ENCODE peak calls at places on chromosomes 3 and 15, in six cellular contexts. P is glutamatergic neuron; O is Kasumi-1; V is epithelial cell of proximal tubule; M is fibroblast of lung; T is stimulated activated CD4-positive, alpha-beta T cell treated with anti-CD3 and anti-CD28 coated beads, Interleukin-4, amount 100 ng/mL, for 24 hours. D is an unnamed sample.

GRCh38 chr3:57530071-57530608 is 14.0 kb downstream of the DNAH12 start:
- DNase-seq in P (no peak), O (no peak), V (no peak), M (peak; percentile 19), T (no peak), D (no peak)

GRCh38 chr15:96245252-96245651 is 85.2 kb upstream of the NR2F2 start:
- DNase-seq in P (no peak), O (no peak), V (no peak), M (no peak), T (no peak), D (no peak)

GRCh38 chr15:92452143-92452542 is 58.5 kb downstream of the ST8SIA2 start:
- DNase-seq in P (no peak), O (no peak), V (no peak), M (peak; percentile 15), T (no peak), D (no peak)

GRCh38 chr15:59157840-59158700 is 48.6 kb upstream of the LDHAL6B start:
- DNase-seq in P (no peak), O (no peak), V (no peak), M (no peak), T (no peak), D (no peak)

GRCh38 chr3:104556372-104557078 is 810.2 kb upstream of the ALCAM start:
- DNase-seq in P (no peak), O (peak; percentile 87), V (no peak), M (peak; percentile 44), T (no peak), D (no peak)

GRCh38 chr3:55885721-55886120 is 398.6 kb upstream of the WNT5A start:
- DNase-seq in P (no peak), O (no peak), V (peak; percentile 13), M (peak; percentile 74), T (no peak), D (no peak)

GRCh38 chr3:105788548-105789036 is 80.2 kb downstream of the CBLB start:
- DNase-seq in P (no peak), O (no peak), V (no peak), M (peak; percentile 53), T (no peak), D (no peak)

GRCh38 chr3:158109804-158110657 is at the start of gene RSRC1:
- DNase-seq in P (peak; percentile 93), O (peak; percentile 93), V (peak; percentile 47), M (peak; percentile 92), T (peak; percentile 81), D (peak; percentile 93)

GRCh38 chr3:56923546-56924224 is 121.9 kb upstream of the ARHGEF3 start:
- DNase-seq in P (no peak), O (no peak), V (peak; percentile 50), M (peak; percentile 41), T (peak; percentile 48), D (no peak)

GRCh38 chr15:95325763-95326688 is 1004.5 kb upstream of the NR2F2 start:
- DNase-seq in P (no peak), O (no peak), V (no peak), M (peak; percentile 25), T (no peak), D (no peak)

GRCh38 chr3:78029775-78030174 is 989.9 kb downstream of the ROBO2 start:
- DNase-seq in P (no peak), O (no peak), V (no peak), M (no peak), T (no peak), D (no peak)

GRCh38 chr3:15185404-15185803 is 20.6 kb upstream of the CAPN7 start:
- DNase-seq in P (no peak), O (no peak), V (no peak), M (no peak), T (no peak), D (no peak)

GRCh38 chr3:159899198-159899597 is 89.4 kb upstream of the IL12A start:
- DNase-seq in P (no peak), O (no peak), V (no peak), M (peak; percentile 65), T (no peak), D (no peak)

GRCh38 chr3:133944181-133944580 is 48.5 kb upstream of the RAB6B start:
- DNase-seq in P (no peak), O (no peak), V (peak; percentile 52), M (peak; percentile 68), T (no peak), D (no peak)

GRCh38 chr3:133756716-133757694 is 10.8 kb downstream of the TF start:
- DNase-seq in P (no peak), O (no peak), V (no peak), M (no peak), T (no peak), D (no peak)

GRCh38 chr15:61151791-61152190 is 77.3 kb downstream of the RORA start:
- DNase-seq in P (no peak), O (no peak), V (no peak), M (no peak), T (no peak), D (no peak)

GRCh38 chr3:55882006-55882405 is 394.9 kb upstream of the WNT5A start:
- DNase-seq in P (no peak), O (no peak), V (no peak), M (no peak), T (no peak), D (no peak)

GRCh38 chr3:197028711-197029510 is 706 bp downstream of the MELTF start:
- DNase-seq in P (peak; percentile 27), O (no peak), V (no peak), M (no peak), T (peak; percentile 14), D (peak; percentile 61)

GRCh38 chr3:146275476-146275875 is 24.6 kb upstream of the PLSCR4 start:
- DNase-seq in P (no peak), O (no peak), V (no peak), M (no peak), T (no peak), D (no peak)

GRCh38 chr3:158368271-158368670 is 202.7 kb upstream of the MLF1 start:
- DNase-seq in P (peak; percentile 64), O (no peak), V (no peak), M (no peak), T (no peak), D (no peak)

D was measured in ecto neural progenitor cell.